ENCODE peak calls at places on chromosomes 11 and 22, in nine cellular contexts. U is prostate gland, O is HCT116, N is breast epithelium, E is stomach, W is transverse colon, V is GM12892, Y is sigmoid colon, M is GM12891. A is an unnamed sample.

GRCh38 chr11:56331861-56332491 is 13.9 kb upstream of the OR8K1 start:
- DNase-seq in U (no peak), O (no peak), N (no peak), E (no peak), W (peak), V (no peak), Y (no peak), M (no peak), A (no peak)

GRCh38 chr11:4960877-4961276 is 5.4 kb upstream of the OR51A2 start:
- DNase-seq in U (no peak), O (no peak), N (no peak), E (no peak), W (no peak), V (no peak), Y (no peak), M (no peak), A (no peak)

GRCh38 chr11:117690484-117691205 is 106.4 kb downstream of the DSCAML1 start:
- DNase-seq in U (no peak), O (no peak), N (no peak), E (no peak), W (no peak), V (no peak), Y (no peak), M (no peak), A (no peak)

GRCh38 chr11:1827095-1827797 is 7.5 kb upstream of the SYT8 start:
- DNase-seq in U (peak), O (no peak), N (peak), E (peak), W (peak), V (no peak), Y (peak), M (no peak), A (no peak)

GRCh38 chr22:27213766-27214581 is 556.6 kb downstream of the MIAT start:
- DNase-seq in U (no peak), O (no peak), N (peak), E (no peak), W (peak), V (no peak), Y (peak), M (no peak), A (no peak)

GRCh38 chr11:111976614-111977140 is 39.5 kb downstream of the DIXDC1 start:
- DNase-seq in U (peak), O (no peak), N (peak), E (no peak), W (no peak), V (no peak), Y (peak), M (peak), A (no peak)

GRCh38 chr11:93740031-93740801 is 1.1 kb downstream of the TAF1D start:
- DNase-seq in U (no peak), O (no peak), N (peak), E (no peak), W (peak), V (no peak), Y (no peak), M (no peak), A (peak)

GRCh38 chr11:3840870-3841425 is at the start of gene RHOG:
- DNase-seq in U (peak), O (no peak), N (peak), E (peak), W (peak), V (peak), Y (peak), M (peak), A (peak)

GRCh38 chr11:129248618-129249017 is 56.5 kb upstream of the ARHGAP32 start:
- DNase-seq in U (no peak), O (no peak), N (no peak), E (no peak), W (no peak), V (no peak), Y (no peak), M (no peak), A (no peak)

GRCh38 chr11:28629235-28629634 is 521.0 kb downstream of the METTL15 start:
- DNase-seq in U (no peak), O (no peak), N (no peak), E (no peak), W (no peak), V (no peak), Y (no peak), M (no peak), A (no peak)

GRCh38 chr11:134409552-134410429 is 2.3 kb downstream of the B3GAT1 start:
- DNase-seq in U (no peak), O (no peak), N (no peak), E (peak), W (no peak), V (no peak), Y (no peak), M (no peak), A (peak)

GRCh38 chr11:34910817-34911216 is 5.4 kb downstream of the APIP start:
- DNase-seq in U (no peak), O (no peak), N (no peak), E (no peak), W (no peak), V (no peak), Y (no peak), M (no peak), A (no peak)

GRCh38 chr11:963852-964251 is 38.2 kb downstream of the AP2A2 start:
- DNase-seq in U (no peak), O (no peak), N (no peak), E (no peak), W (no peak), V (no peak), Y (no peak), M (no peak), A (no peak)

GRCh38 chr11:8060146-8060719 is 20.8 kb upstream of the TUB start:
- DNase-seq in U (no peak), O (no peak), N (no peak), E (peak), W (no peak), V (no peak), Y (peak), M (no peak), A (peak)

GRCh38 chr22:39241632-39242388 is 3.0 kb downstream of the PDGFB start:
- DNase-seq in U (no peak), O (no peak), N (no peak), E (no peak), W (no peak), V (no peak), Y (no peak), M (no peak), A (no peak)

GRCh38 chr11:33808228-33808828 is 34.0 kb upstream of the FBXO3 start:
- DNase-seq in U (peak), O (peak), N (peak), E (peak), W (peak), V (peak), Y (peak), M (peak), A (peak)

GRCh38 chr11:1222491-1223345 is at the start of gene MUC5B:
- DNase-seq in U (no peak), O (no peak), N (no peak), E (peak), W (peak), V (peak), Y (peak), M (no peak), A (peak)

GRCh38 chr11:92226331-92227232 is 2.0 kb downstream of the FAT3 start:
- DNase-seq in U (no peak), O (no peak), N (no peak), E (no peak), W (no peak), V (no peak), Y (no peak), M (no peak), A (no peak)

GRCh38 chr11:92222701-92223100 is 1.9 kb upstream of the FAT3 start:
- DNase-seq in U (no peak), O (no peak), N (no peak), E (no peak), W (no peak), V (no peak), Y (no peak), M (no peak), A (no peak)

GRCh38 chr11:92225563-92226308 is 1.1 kb downstream of the FAT3 start:
- DNase-seq in U (peak), O (no peak), N (no peak), E (no peak), W (no peak), V (no peak), Y (peak), M (no peak), A (no peak)

GRCh38 chr11:92225206-92225562 is 566 bp downstream of the FAT3 start:
- DNase-seq in U (no peak), O (no peak), N (no peak), E (no peak), W (no peak), V (no peak), Y (no peak), M (no peak), A (no peak)

GRCh38 chr11:92224394-92225205 is at the start of gene FAT3:
- DNase-seq in U (no peak), O (no peak), N (no peak), E (no peak), W (no peak), V (no peak), Y (peak), M (no peak), A (no peak)
- TF ChIP-seq POLR2AphosphoS5 in U (no peak), O (no peak), N (no peak), E (no peak), W (no peak), V (no peak), Y (no peak), M (no peak), A (no peak)

DNA sequence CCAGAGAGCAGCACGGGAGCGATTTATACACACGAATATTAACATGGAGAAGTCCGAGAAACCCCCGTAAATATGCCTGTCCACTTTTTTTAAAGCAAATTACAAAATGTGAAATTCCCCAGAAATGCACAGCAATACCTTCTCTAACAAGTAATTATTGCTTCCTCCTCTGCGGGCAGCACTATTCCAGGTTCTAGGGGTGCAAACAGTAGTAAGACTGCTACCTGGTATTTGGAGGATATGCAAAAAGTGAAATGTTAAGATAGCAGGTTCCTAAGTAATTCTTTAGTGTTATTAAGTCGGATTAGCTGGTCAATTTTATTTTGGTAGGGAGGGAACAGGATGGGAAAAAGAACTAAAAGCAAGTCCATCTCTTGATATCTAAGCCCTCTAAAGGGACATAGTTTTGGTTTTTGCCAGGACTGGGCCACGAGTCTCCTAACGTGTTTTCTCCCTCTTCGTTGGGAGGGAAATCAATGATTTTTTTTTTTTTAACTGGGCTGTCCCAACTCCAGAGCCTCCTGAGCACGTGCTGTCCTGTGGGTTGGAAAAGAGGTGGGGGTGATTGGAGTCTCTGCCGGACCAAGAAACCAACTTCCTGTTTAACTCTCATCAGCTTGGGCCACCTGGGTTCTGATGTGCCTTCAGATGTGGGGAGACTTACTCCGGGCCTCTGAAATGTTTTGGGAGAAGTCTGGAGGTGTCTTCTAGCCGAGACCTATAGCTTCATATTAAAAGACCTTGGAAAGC is 1.7 kb upstream of the XBP1 start:
- DNase-seq in U (no peak), O (no peak), N (peak), E (peak), W (peak), V (no peak), Y (no peak), M (no peak), A (no peak)
- TF ChIP-seq POLR2A in U (no peak), O (no peak), N (no peak), E (no peak), W (peak), V (no peak), Y (no peak), M (no peak), A (no peak)

GRCh38 chr11:58531865-58532341 is 24.0 kb upstream of the OR5B21 start:
- DNase-seq in U (no peak), O (no peak), N (no peak), E (no peak), W (no peak), V (no peak), Y (no peak), M (no peak), A (peak)
- TF ChIP-seq POLR2AphosphoS5 in U (no peak), O (no peak), N (no peak), E (no peak), W (no peak), V (no peak), Y (no peak), M (peak), A (no peak)

GRCh38 chr11:113771964-113772363 is 1.5 kb downstream of the ZW10 start:
- DNase-seq in U (no peak), O (no peak), N (no peak), E (no peak), W (no peak), V (no peak), Y (no peak), M (no peak), A (no peak)

GRCh38 chr11:113774174-113774503 is 647 bp upstream of the ZW10 start:
- DNase-seq in U (no peak), O (no peak), N (no peak), E (no peak), W (no peak), V (no peak), Y (no peak), M (no peak), A (no peak)

GRCh38 chr11:113773092-113773415 is 438 bp downstream of the ZW10 start:
- DNase-seq in U (peak), O (no peak), N (peak), E (peak), W (peak), V (no peak), Y (peak), M (no peak), A (no peak)

GRCh38 chr11:113778111-113778910 is 1.3 kb upstream of the CLDN25 start:
- DNase-seq in U (peak), O (no peak), N (peak), E (peak), W (no peak), V (no peak), Y (no peak), M (no peak), A (no peak)

DNA sequence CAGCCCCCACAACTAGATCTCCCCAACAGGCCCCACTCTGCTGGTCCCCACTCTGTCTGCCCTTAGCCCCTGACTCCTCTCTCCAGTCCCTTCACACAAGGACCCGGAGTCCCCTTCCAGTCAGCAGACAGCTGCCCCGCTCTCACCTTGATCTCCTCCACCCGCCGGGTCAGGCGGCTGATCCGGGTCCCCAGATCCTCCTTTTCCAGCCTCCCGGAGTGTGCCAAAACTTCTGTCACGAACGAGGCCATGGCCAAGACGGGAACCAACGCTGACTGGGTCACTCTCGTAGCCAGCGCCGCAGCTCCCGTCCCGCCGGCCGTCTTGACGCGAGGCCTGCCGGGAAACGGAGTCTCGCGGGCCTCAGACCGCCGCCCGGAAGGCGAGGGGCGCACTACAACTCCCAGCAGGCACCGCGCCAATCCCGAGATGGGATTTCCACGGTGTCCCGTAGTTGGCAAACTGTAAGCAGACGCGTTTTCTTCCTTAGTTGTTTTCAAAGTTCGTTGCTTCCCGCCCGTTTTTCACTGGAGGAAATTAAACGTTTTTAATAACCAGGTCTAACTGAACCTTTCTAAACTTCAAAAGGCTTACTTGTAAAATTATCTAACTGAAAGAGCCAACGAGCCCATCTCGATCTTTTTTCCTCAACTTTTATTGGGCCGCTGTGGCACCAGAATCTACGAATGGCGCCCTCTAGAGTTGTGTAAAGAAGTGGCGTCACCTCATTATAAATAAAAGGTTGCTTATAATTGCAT is at the start of gene ZW10:
- DNase-seq in U (peak), O (peak), N (peak), E (peak), W (peak), V (peak), Y (peak), M (peak), A (peak)
- TF ChIP-seq POLR2A in U (peak), O (peak), N (no peak), E (no peak), W (peak), V (peak), Y (peak), M (peak), A (no peak)

GRCh38 chr11:127339376-127339775 is 338.8 kb upstream of the KIRREL3 start:
- DNase-seq in U (no peak), O (no peak), N (no peak), E (no peak), W (no peak), V (no peak), Y (no peak), M (no peak), A (no peak)

GRCh38 chr11:127334466-127334865 is 333.9 kb upstream of the KIRREL3 start:
- DNase-seq in U (no peak), O (no peak), N (no peak), E (no peak), W (no peak), V (no peak), Y (no peak), M (no peak), A (no peak)

GRCh38 chr11:127332896-127333295 is 332.3 kb upstream of the KIRREL3 start:
- DNase-seq in U (no peak), O (no peak), N (no peak), E (no peak), W (no peak), V (no peak), Y (no peak), M (no peak), A (no peak)

GRCh38 chr11:127340438-127340837 is 339.9 kb upstream of the KIRREL3 start:
- DNase-seq in U (no peak), O (no peak), N (no peak), E (no peak), W (no peak), V (no peak), Y (no peak), M (no peak), A (no peak)

DNA sequence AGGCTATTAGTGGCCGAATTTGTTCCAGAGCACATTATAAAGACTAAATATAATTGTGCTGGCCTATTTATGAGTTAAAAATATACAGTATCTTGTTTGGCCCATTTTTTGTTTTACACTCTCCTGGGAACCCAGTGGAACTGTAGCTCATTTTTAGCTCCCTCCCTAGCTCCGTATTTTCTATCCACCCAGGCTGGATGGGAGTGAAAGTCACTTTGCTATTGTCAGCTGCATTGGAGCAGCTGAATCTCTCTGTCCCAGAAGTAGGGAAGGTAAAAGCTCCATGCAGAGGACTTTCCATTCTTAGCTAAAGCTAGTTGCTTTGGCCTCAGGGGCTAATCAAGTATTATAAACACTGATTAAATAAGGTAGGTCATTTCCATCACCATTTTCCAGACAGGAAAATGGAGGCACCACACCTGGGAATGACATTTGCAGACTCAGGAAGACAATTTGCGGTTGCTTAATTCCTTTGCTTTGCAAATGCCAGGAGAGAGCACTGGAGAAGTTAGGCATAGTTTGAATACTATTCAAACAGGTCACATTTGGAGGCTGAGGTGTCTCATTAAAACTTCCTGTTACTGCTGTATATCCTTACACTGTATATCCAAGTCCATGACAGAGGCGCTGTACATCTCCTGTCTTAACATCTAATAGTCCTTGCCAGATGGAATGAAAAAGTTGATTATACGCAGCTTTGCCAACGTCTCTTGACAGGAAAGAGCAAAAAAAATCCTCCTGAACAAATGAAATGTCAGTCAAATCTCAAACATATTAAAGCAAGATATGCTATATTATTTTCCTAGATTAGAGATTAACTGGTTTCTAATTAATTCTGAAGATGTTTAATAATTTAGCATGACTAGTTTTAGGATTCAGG is 338.1 kb upstream of the KIRREL3 start:
- DNase-seq in U (no peak), O (no peak), N (no peak), E (no peak), W (no peak), V (no peak), Y (no peak), M (no peak), A (no peak)
- TF ChIP-seq POLR2AphosphoS5 in U (no peak), O (no peak), N (no peak), E (no peak), W (no peak), V (no peak), Y (no peak), M (no peak), A (no peak)

GRCh38 chr22:31630331-31631329 is 31.4 kb downstream of the PISD start:
- DNase-seq in U (peak), O (no peak), N (peak), E (peak), W (peak), V (peak), Y (peak), M (peak), A (peak)
- TF ChIP-seq POLR2A in U (no peak), O (peak), N (no peak), E (no peak), W (peak), V (peak), Y (no peak), M (no peak), A (no peak)

A was measured in spleen.